ENCODE peak calls at places on chromosomes 7 and 10, in seven cellular contexts. E is A549, W is upper lobe of right lung, C is foreskin fibroblast, F is fibroblast of mammary gland, Y is IMR-90, G is GM12878. S is an unnamed sample.

GRCh38 chr7:38682602-38683001 is 51.4 kb upstream of the AMPH start:
- DNase-seq in E (no peak), F (no peak), C (no peak), Y (no peak), W (no peak), G (no peak), S (no peak)

GRCh38 chr7:130909881-130910672 is 176.1 kb upstream of the KLF14 start:
- DNase-seq in E (no peak), Y (peak), F (peak), G (no peak), C (peak), W (no peak), S (no peak)

GRCh38 chr10:100775346-100775745 is 30.0 kb downstream of the PAX2 start:
- DNase-seq in W (no peak), Y (no peak), G (no peak), F (peak), C (peak), E (no peak), S (no peak)

GRCh38 chr10:46216836-46217748 is 69.7 kb upstream of the ANTXRL start:
- DNase-seq in G (no peak), F (no peak), Y (no peak), W (peak), C (no peak), E (no peak), S (no peak)

GRCh38 chr7:98735801-98736200 is 118.7 kb downstream of the NPTX2 start:
- DNase-seq in E (no peak), C (no peak), F (no peak), G (no peak), W (peak), Y (no peak), S (no peak)

GRCh38 chr10:92790449-92790848 is 57.9 kb upstream of the EXOC6 start:
- DNase-seq in F (no peak), C (no peak), Y (no peak), G (no peak), E (no peak), W (no peak), S (no peak)

GRCh38 chr10:85927952-85928677 is 438.5 kb downstream of the GRID1 start:
- DNase-seq in G (no peak), C (no peak), W (no peak), Y (no peak), F (no peak), E (no peak), S (no peak)

GRCh38 chr10:6204063-6204340 is 1.3 kb downstream of the PFKFB3 start:
- DNase-seq in Y (no peak), E (no peak), G (no peak), C (peak), F (no peak), W (peak), S (no peak)

GRCh38 chr10:63520463-63521388 is 475 bp upstream of the REEP3 start:
- DNase-seq in E (peak), G (no peak), W (peak), F (peak), C (no peak), Y (peak), S (no peak)

GRCh38 chr10:49354593-49354992 is 41.3 kb downstream of the DRGX start:
- DNase-seq in F (no peak), G (no peak), W (no peak), C (no peak), E (no peak), Y (no peak), S (no peak)

GRCh38 chr10:126247454-126247975 is 140.8 kb downstream of the ADAM12 start:
- DNase-seq in W (no peak), G (no peak), Y (peak), C (peak), E (peak), F (peak), S (peak)

GRCh38 chr10:61733358-61733940 is 70.7 kb downstream of the CABCOCO1 start:
- DNase-seq in C (peak), E (peak), W (no peak), G (no peak), Y (peak), F (peak), S (peak)

GRCh38 chr7:96236198-96237039 is 85.5 kb downstream of the SLC25A13 start:
- DNase-seq in W (no peak), Y (peak), C (peak), E (no peak), G (no peak), F (peak), S (peak)

GRCh38 chr7:3149961-3150516 is 106.4 kb upstream of the CARD11 start:
- DNase-seq in E (no peak), G (no peak), F (no peak), Y (no peak), C (no peak), W (peak), S (no peak)

GRCh38 chr10:12350167-12350872 is 973 bp downstream of the CAMK1D start:
- DNase-seq in W (peak), C (peak), G (no peak), F (no peak), Y (peak), E (peak), S (no peak)

GRCh38 chr7:84821671-84822534 is 365.0 kb downstream of the SEMA3D start:
- DNase-seq in G (no peak), W (no peak), E (no peak), Y (no peak), C (no peak), F (no peak), S (no peak)

GRCh38 chr10:103193107-103193819 is at the start of gene NT5C2:
- DNase-seq in G (no peak), E (peak), F (peak), C (peak), W (peak), Y (peak), S (peak)

GRCh38 chr10:119928411-119928810 is 35.9 kb downstream of the SEC23IP start:
- DNase-seq in F (no peak), E (no peak), C (no peak), G (no peak), W (no peak), Y (no peak), S (no peak)

GRCh38 chr7:30255096-30255769 is 29.2 kb upstream of the ZNRF2 start:
- DNase-seq in W (no peak), Y (no peak), G (no peak), F (no peak), E (no peak), C (no peak), S (no peak)

GRCh38 chr10:130808686-130809085 is 502.8 kb downstream of the TCERG1L start:
- DNase-seq in G (no peak), W (no peak), Y (no peak), E (no peak), C (no peak), F (no peak), S (no peak)

GRCh38 chr10:28532223-28532508 is 752 bp upstream of the WAC start:
- DNase-seq in F (peak), C (peak), Y (no peak), W (no peak), E (no peak), G (no peak), S (peak)

GRCh38 chr7:134936893-134937520 is 49.3 kb upstream of the AGBL3 start:
- DNase-seq in F (peak), Y (no peak), W (no peak), C (no peak), G (no peak), E (no peak), S (no peak)

GRCh38 chr10:89351402-89352038 is 23.7 kb downstream of the IFIT3 start:
- DNase-seq in W (no peak), Y (peak), C (no peak), E (no peak), G (peak), F (peak), S (no peak)

GRCh38 chr7:156261581-156261980 is 379.0 kb upstream of the RNF32 start:
- DNase-seq in E (no peak), C (no peak), G (no peak), F (no peak), Y (no peak), W (no peak), S (no peak)

GRCh38 chr10:121608669-121609190 is 10.5 kb upstream of the FGFR2 start:
- DNase-seq in Y (no peak), G (no peak), C (peak), W (peak), E (peak), F (no peak), S (no peak)

GRCh38 chr7:106915873-106916272 is 50.8 kb downstream of the PIK3CG start:
- DNase-seq in F (no peak), Y (no peak), G (peak), E (no peak), W (no peak), C (no peak), S (no peak)

GRCh38 chr10:133438711-133439273 is 14.4 kb upstream of the SPRN start:
- DNase-seq in F (peak), W (no peak), C (no peak), G (peak), Y (no peak), E (peak), S (no peak)

GRCh38 chr7:1230411-1231213 is 2.1 kb upstream of the UNCX start:
- DNase-seq in C (no peak), F (no peak), E (no peak), W (no peak), G (no peak), Y (no peak), S (no peak)

GRCh38 chr10:125008689-125009579 is 67.0 kb downstream of the ZRANB1 start:
- DNase-seq in F (no peak), C (no peak), G (no peak), W (peak), Y (no peak), E (no peak), S (no peak)

GRCh38 chr7:39888171-39888853 is 61.7 kb upstream of the CDK13 start:
- DNase-seq in F (no peak), W (no peak), E (no peak), C (no peak), Y (no peak), G (no peak), S (no peak)

GRCh38 chr7:14698239-14698638 is 204.3 kb downstream of the DGKB start:
- DNase-seq in E (no peak), Y (no peak), F (peak), W (no peak), G (no peak), C (peak), S (no peak)

DNA sequence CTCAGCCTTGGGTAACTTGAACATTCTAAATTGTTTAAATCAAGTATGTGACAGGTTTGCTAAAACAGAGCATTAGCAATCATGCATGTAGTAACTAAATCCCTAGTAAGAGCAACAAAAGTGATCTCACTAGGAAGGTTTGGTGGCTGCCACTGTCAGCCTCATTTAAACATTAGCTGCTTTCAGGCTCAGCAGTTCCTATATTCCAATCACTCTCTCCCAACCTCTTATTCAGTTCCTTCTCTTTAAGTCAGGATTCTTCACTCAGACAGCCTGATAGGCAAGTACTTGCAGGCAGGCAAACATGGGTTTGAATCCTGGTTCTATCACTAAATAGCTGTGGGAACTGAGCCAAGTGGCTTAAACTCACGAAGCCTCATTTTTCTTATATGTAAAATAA is 3.6 kb downstream of the CREB3L2 start:
- DNase-seq in Y (peak), G (no peak), E (no peak), F (no peak), C (no peak), W (no peak), S (no peak)
- H3K4me3 ChIP-seq in Y (peak), G (peak), E (no peak), F (no peak), C (peak), W (no peak), S (peak)

GRCh38 chr7:44963526-44964290 is 15.1 kb downstream of the MYO1G start:
- DNase-seq in E (no peak), Y (no peak), C (no peak), G (no peak), F (no peak), W (peak), S (no peak)

GRCh38 chr7:44965937-44966730 is 12.7 kb downstream of the MYO1G start:
- DNase-seq in G (no peak), C (no peak), E (no peak), Y (no peak), F (no peak), W (peak), S (no peak)

GRCh38 chr7:44965441-44965903 is 13.3 kb downstream of the MYO1G start:
- DNase-seq in F (no peak), Y (no peak), C (no peak), E (no peak), G (no peak), W (peak), S (no peak)

GRCh38 chr7:44964384-44964830 is 14.4 kb downstream of the MYO1G start:
- DNase-seq in E (peak), F (peak), W (no peak), C (peak), Y (peak), G (no peak), S (no peak)

GRCh38 chr7:44964831-44965440 is 13.9 kb downstream of the MYO1G start:
- DNase-seq in W (peak), F (no peak), E (no peak), Y (no peak), C (no peak), G (no peak), S (no peak)
- TF ChIP-seq CTCF in W (no peak), F (no peak), E (no peak), Y (no peak), C (no peak), G (no peak), S (no peak)

DNA sequence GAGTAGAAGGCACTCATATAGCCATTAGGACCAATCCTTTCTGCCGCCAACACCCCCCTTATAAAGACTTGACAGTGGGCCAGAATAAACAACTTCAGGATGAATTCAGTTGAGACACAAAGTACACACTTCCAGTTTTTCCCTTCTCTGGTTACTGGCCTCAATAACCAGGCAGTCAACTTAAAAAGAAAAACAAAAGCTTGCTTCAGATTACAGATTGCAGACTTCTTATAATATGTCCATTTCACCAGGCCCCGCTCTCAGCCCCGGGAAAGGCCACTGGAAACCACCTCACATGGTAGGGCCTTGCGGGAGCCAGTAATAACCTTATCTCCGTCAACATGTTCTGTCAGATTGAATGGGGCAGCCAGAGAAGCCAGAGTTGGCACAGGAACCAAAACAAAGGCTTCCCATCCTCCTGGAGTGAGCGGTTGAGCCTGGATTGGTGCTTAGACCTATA is 108.8 kb downstream of the EGFR start:
- DNase-seq in G (no peak), E (no peak), F (peak), Y (peak), W (no peak), C (peak), S (peak)
- H3K4me3 ChIP-seq in G (no peak), E (no peak), F (no peak), Y (no peak), W (no peak), C (no peak), S (no peak)

GRCh38 chr7:50369408-50370026 is 65.0 kb downstream of the IKZF1 start:
- DNase-seq in Y (no peak), W (no peak), E (peak), C (no peak), F (peak), G (peak), S (no peak)
- TF ChIP-seq CTCF in Y (peak), W (peak), E (no peak), C (no peak), F (peak), G (peak), S (peak)

GRCh38 chr7:37218956-37219355 is 229.7 kb downstream of the ELMO1 start:
- DNase-seq in Y (no peak), E (no peak), W (no peak), F (no peak), C (no peak), G (no peak), S (no peak)

GRCh38 chr7:37216156-37216839 is 232.4 kb downstream of the ELMO1 start:
- DNase-seq in C (no peak), G (no peak), E (no peak), W (no peak), Y (no peak), F (peak), S (no peak)

GRCh38 chr7:37220664-37221063 is 228.0 kb downstream of the ELMO1 start:
- DNase-seq in G (no peak), C (no peak), W (no peak), Y (no peak), E (no peak), F (no peak), S (no peak)

GRCh38 chr7:37215524-37215923 is 233.1 kb downstream of the ELMO1 start:
- DNase-seq in Y (no peak), E (no peak), G (no peak), W (no peak), C (no peak), F (no peak), S (no peak)

DNA sequence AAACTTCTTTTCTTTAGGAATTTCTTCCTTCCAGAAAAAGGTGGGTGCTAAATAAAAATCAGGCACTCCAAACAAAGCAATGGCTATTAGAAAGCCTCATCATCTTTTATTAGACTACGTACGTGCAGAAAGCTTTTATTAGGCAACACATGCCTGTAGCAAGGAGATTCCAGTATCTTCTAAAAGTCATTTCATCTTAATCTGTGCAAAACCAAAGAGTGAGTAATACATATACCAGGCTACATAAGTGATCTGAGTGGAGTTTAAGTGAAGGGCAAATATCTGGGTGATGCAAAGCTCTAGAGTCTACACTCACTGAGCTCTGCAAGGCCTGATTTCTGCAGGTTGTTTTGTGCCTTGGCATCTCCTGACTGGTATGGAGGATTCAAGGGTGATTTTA is 231.7 kb downstream of the ELMO1 start:
- DNase-seq in Y (no peak), C (no peak), E (no peak), G (no peak), F (peak), W (no peak), S (no peak)
- H3K4me3 ChIP-seq in Y (no peak), C (no peak), E (no peak), G (no peak), F (no peak), W (no peak), S (no peak)

DNA sequence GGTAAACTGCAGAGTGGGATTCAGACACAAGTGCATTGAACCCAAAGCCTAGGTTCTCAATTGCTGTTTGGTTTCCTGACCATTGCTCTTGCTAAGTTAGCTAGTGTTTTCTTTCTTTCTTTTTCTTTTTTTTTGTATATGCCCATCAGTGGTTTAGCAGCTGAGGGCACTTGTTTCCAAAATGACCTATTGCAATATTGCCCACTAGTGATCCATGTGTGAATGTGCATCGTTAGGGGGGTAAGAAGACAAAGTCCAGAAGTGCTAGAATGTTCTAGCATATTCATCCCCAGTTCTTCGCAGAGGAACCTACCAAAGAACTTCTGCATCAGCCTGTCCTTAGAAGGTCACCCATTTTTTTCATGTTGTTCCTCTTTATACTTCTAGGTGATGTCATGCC is 252.8 kb upstream of the GPR26 start:
- DNase-seq in W (no peak), E (no peak), F (no peak), G (no peak), Y (no peak), C (no peak), S (no peak)
- TF ChIP-seq CTCF in W (no peak), E (no peak), F (no peak), G (no peak), Y (no peak), C (no peak), S (no peak)

GRCh38 chr7:100221767-100222444 is 2.2 kb downstream of the PVRIG start:
- DNase-seq in Y (no peak), F (no peak), W (no peak), E (no peak), C (no peak), G (no peak), S (no peak)
- H3K4me3 ChIP-seq in Y (no peak), F (no peak), W (peak), E (no peak), C (no peak), G (peak), S (no peak)

GRCh38 chr7:7148799-7149481 is 33.4 kb upstream of the C1GALT1 start:
- DNase-seq in G (no peak), F (no peak), W (peak), Y (no peak), C (peak), E (no peak), S (no peak)

GRCh38 chr7:7152315-7152714 is 30.0 kb upstream of the C1GALT1 start:
- DNase-seq in G (no peak), E (no peak), C (no peak), F (no peak), W (no peak), Y (no peak), S (no peak)

GRCh38 chr7:7151285-7151684 is 31.1 kb upstream of the C1GALT1 start:
- DNase-seq in W (no peak), C (no peak), G (no peak), E (no peak), Y (no peak), F (peak), S (no peak)

GRCh38 chr7:7151865-7152264 is 30.5 kb upstream of the C1GALT1 start:
- DNase-seq in G (no peak), C (no peak), E (no peak), Y (no peak), W (no peak), F (no peak), S (no peak)

GRCh38 chr7:7146837-7147236 is 35.5 kb upstream of the C1GALT1 start:
- DNase-seq in C (no peak), E (no peak), G (no peak), W (no peak), F (no peak), Y (no peak), S (no peak)
- TF ChIP-seq CTCF in C (no peak), E (no peak), G (no peak), W (no peak), F (no peak), Y (no peak), S (no peak)